ENCODE peak calls at places on chromosomes 7 and 10, in eight cellular contexts. One of them, this sample, is unnamed.

GRCh38 chr10:43667317-43667731 is 18.6 kb upstream of the ZNF32 start:
- DNase-seq in spleen: no peak
- DNase-seq in HepG2: no peak
- DNase-seq in A549: peak
- DNase-seq in IMR-90: peak
- DNase-seq in body of pancreas: peak
- DNase-seq in ovary: no peak
- DNase-seq in suprapubic skin: no peak
- DNase-seq in this sample: peak

GRCh38 chr7:116218051-116218645 is 7.8 kb downstream of the TES start:
- DNase-seq in spleen: no peak
- DNase-seq in IMR-90: peak
- DNase-seq in ovary: no peak
- DNase-seq in A549: peak
- DNase-seq in HepG2: no peak
- DNase-seq in body of pancreas: peak
- DNase-seq in suprapubic skin: no peak
- DNase-seq in this sample: no peak

GRCh38 chr7:45646207-45646821 is 72.1 kb downstream of the ADCY1 start:
- DNase-seq in A549: no peak
- DNase-seq in HepG2: no peak
- DNase-seq in suprapubic skin: peak
- DNase-seq in ovary: no peak
- DNase-seq in IMR-90: no peak
- DNase-seq in body of pancreas: no peak
- DNase-seq in spleen: no peak
- DNase-seq in this sample: peak

GRCh38 chr7:92872701-92873100 is 36.3 kb upstream of the CDK6 start:
- DNase-seq in IMR-90: peak
- DNase-seq in body of pancreas: no peak
- DNase-seq in HepG2: no peak
- DNase-seq in ovary: no peak
- DNase-seq in spleen: no peak
- DNase-seq in A549: no peak
- DNase-seq in suprapubic skin: no peak
- DNase-seq in this sample: no peak

GRCh38 chr10:5927306-5927705 is 37.3 kb downstream of the FBH1 start:
- DNase-seq in suprapubic skin: no peak
- DNase-seq in HepG2: no peak
- DNase-seq in IMR-90: peak
- DNase-seq in ovary: no peak
- DNase-seq in body of pancreas: no peak
- DNase-seq in A549: no peak
- DNase-seq in spleen: no peak
- DNase-seq in this sample: no peak

GRCh38 chr10:6083523-6084475 is 5.0 kb upstream of the RBM17 start:
- DNase-seq in ovary: no peak
- DNase-seq in IMR-90: peak
- DNase-seq in spleen: no peak
- DNase-seq in suprapubic skin: no peak
- DNase-seq in HepG2: no peak
- DNase-seq in body of pancreas: no peak
- DNase-seq in A549: no peak
- DNase-seq in this sample: no peak

GRCh38 chr7:95469850-95470249 is 15.9 kb upstream of the ASB4 start:
- DNase-seq in HepG2: peak
- DNase-seq in suprapubic skin: no peak
- DNase-seq in IMR-90: no peak
- DNase-seq in ovary: no peak
- DNase-seq in A549: peak
- DNase-seq in body of pancreas: no peak
- DNase-seq in spleen: no peak
- DNase-seq in this sample: no peak

GRCh38 chr7:110595694-110596093 is 495.2 kb upstream of the LRRN3 start:
- DNase-seq in A549: peak
- DNase-seq in ovary: no peak
- DNase-seq in IMR-90: no peak
- DNase-seq in body of pancreas: no peak
- DNase-seq in HepG2: no peak
- DNase-seq in spleen: no peak
- DNase-seq in suprapubic skin: no peak
- DNase-seq in this sample: no peak

GRCh38 chr7:158811461-158811860 is 17.8 kb downstream of the ESYT2 start:
- DNase-seq in IMR-90: peak
- DNase-seq in body of pancreas: peak
- DNase-seq in HepG2: no peak
- DNase-seq in suprapubic skin: no peak
- DNase-seq in ovary: no peak
- DNase-seq in spleen: no peak
- DNase-seq in A549: peak
- DNase-seq in this sample: no peak

GRCh38 chr7:155020996-155021395 is 18.1 kb upstream of the PAXIP1 start:
- DNase-seq in HepG2: no peak
- DNase-seq in spleen: no peak
- DNase-seq in suprapubic skin: no peak
- DNase-seq in IMR-90: no peak
- DNase-seq in ovary: no peak
- DNase-seq in body of pancreas: no peak
- DNase-seq in A549: no peak
- DNase-seq in this sample: no peak

GRCh38 chr10:43816351-43817321 is 168.0 kb upstream of the ZNF32 start:
- DNase-seq in body of pancreas: peak
- DNase-seq in A549: no peak
- DNase-seq in suprapubic skin: no peak
- DNase-seq in IMR-90: peak
- DNase-seq in spleen: peak
- DNase-seq in HepG2: no peak
- DNase-seq in ovary: no peak
- DNase-seq in this sample: peak

GRCh38 chr7:505171-505570 is 14.5 kb downstream of the PDGFA start:
- DNase-seq in suprapubic skin: no peak
- DNase-seq in ovary: no peak
- DNase-seq in HepG2: no peak
- DNase-seq in body of pancreas: peak
- DNase-seq in A549: no peak
- DNase-seq in spleen: peak
- DNase-seq in IMR-90: no peak
- DNase-seq in this sample: peak

GRCh38 chr10:32795598-32796183 is 162.3 kb downstream of the ITGB1 start:
- DNase-seq in suprapubic skin: no peak
- DNase-seq in ovary: no peak
- DNase-seq in A549: peak
- DNase-seq in HepG2: peak
- DNase-seq in IMR-90: peak
- DNase-seq in spleen: no peak
- DNase-seq in body of pancreas: no peak
- DNase-seq in this sample: no peak

GRCh38 chr10:69703766-69704191 is 73.7 kb downstream of the FAM241B start:
- DNase-seq in suprapubic skin: no peak
- DNase-seq in spleen: no peak
- DNase-seq in A549: peak
- DNase-seq in body of pancreas: no peak
- DNase-seq in ovary: no peak
- DNase-seq in IMR-90: peak
- DNase-seq in HepG2: no peak
- DNase-seq in this sample: no peak

GRCh38 chr10:470339-471003 is 219.0 kb downstream of the DIP2C start:
- DNase-seq in IMR-90: no peak
- DNase-seq in ovary: no peak
- DNase-seq in body of pancreas: no peak
- DNase-seq in HepG2: no peak
- DNase-seq in A549: no peak
- DNase-seq in spleen: no peak
- DNase-seq in suprapubic skin: no peak
- DNase-seq in this sample: no peak

GRCh38 chr10:44458671-44459403 is 73.9 kb upstream of the CXCL12 start:
- DNase-seq in IMR-90: no peak
- DNase-seq in suprapubic skin: no peak
- DNase-seq in HepG2: no peak
- DNase-seq in ovary: peak
- DNase-seq in A549: no peak
- DNase-seq in body of pancreas: no peak
- DNase-seq in spleen: no peak
- DNase-seq in this sample: no peak

GRCh38 chr10:21978191-21978862 is 25.2 kb downstream of the DNAJC1 start:
- DNase-seq in body of pancreas: no peak
- DNase-seq in spleen: no peak
- DNase-seq in suprapubic skin: no peak
- DNase-seq in HepG2: no peak
- DNase-seq in IMR-90: peak
- DNase-seq in ovary: no peak
- DNase-seq in A549: no peak
- DNase-seq in this sample: no peak

GRCh38 chr7:39446546-39446945 is 119.7 kb upstream of the YAE1 start:
- DNase-seq in HepG2: no peak
- DNase-seq in body of pancreas: no peak
- DNase-seq in ovary: no peak
- DNase-seq in suprapubic skin: no peak
- DNase-seq in spleen: no peak
- DNase-seq in IMR-90: no peak
- DNase-seq in A549: no peak
- DNase-seq in this sample: no peak

GRCh38 chr10:116398224-116398623 is 29.4 kb upstream of the PNLIPRP3 start:
- DNase-seq in HepG2: no peak
- DNase-seq in ovary: no peak
- DNase-seq in body of pancreas: no peak
- DNase-seq in A549: no peak
- DNase-seq in IMR-90: no peak
- DNase-seq in spleen: no peak
- DNase-seq in suprapubic skin: no peak
- DNase-seq in this sample: no peak

GRCh38 chr7:105985250-105985649 is 22.2 kb downstream of the CDHR3 start:
- DNase-seq in IMR-90: no peak
- DNase-seq in suprapubic skin: no peak
- DNase-seq in spleen: no peak
- DNase-seq in ovary: no peak
- DNase-seq in body of pancreas: no peak
- DNase-seq in A549: no peak
- DNase-seq in HepG2: no peak
- DNase-seq in this sample: no peak

GRCh38 chr7:77797734-77798393 is 370 bp downstream of the TMEM60 start:
- DNase-seq in suprapubic skin: no peak
- DNase-seq in IMR-90: peak
- DNase-seq in HepG2: no peak
- DNase-seq in body of pancreas: no peak
- DNase-seq in ovary: no peak
- DNase-seq in A549: no peak
- DNase-seq in spleen: no peak
- DNase-seq in this sample: peak
- TF ChIP-seq POLR2A in suprapubic skin: no peak
- TF ChIP-seq POLR2A in IMR-90: no peak
- TF ChIP-seq POLR2A in HepG2: no peak
- TF ChIP-seq POLR2A in body of pancreas: no peak
- TF ChIP-seq POLR2A in ovary: peak
- TF ChIP-seq POLR2A in A549: peak
- TF ChIP-seq POLR2A in spleen: no peak
- TF ChIP-seq POLR2A in this sample: peak

GRCh38 chr10:49752584-49752983 is 9.5 kb downstream of the OGDHL start:
- DNase-seq in A549: no peak
- DNase-seq in suprapubic skin: no peak
- DNase-seq in body of pancreas: no peak
- DNase-seq in ovary: no peak
- DNase-seq in IMR-90: no peak
- DNase-seq in HepG2: no peak
- DNase-seq in spleen: peak
- DNase-seq in this sample: no peak
- TF ChIP-seq CTCF in A549: no peak
- TF ChIP-seq CTCF in suprapubic skin: no peak
- TF ChIP-seq CTCF in body of pancreas: no peak
- TF ChIP-seq CTCF in ovary: no peak
- TF ChIP-seq CTCF in IMR-90: no peak
- TF ChIP-seq CTCF in HepG2: no peak
- TF ChIP-seq CTCF in spleen: no peak
- TF ChIP-seq CTCF in this sample: no peak

DNA sequence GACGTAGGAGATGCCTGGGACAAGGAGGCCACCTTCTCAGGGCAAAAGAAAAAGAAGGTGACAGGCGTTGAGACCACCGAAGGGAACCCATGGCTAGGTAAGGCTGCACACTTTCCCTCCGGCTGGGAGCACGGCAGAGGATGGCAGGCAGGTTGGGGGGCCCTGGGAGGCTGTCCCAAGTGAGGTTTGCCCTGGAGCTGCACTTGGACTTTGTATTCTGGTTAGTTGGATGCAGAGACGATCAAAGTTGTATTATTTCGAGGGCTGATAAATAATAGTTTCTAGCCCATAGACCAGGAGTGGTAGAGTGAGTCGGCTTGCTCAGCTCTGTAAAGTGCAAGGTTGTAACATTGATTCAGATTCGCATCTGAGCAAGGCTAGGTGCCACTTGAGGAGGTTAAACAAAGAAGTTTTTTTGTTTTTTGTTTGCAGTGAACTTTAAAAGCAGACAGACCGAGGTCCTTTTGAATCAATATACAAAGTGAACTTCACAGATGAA is 608 bp downstream of the ENTPD7 start:
- DNase-seq in A549: no peak
- DNase-seq in body of pancreas: no peak
- DNase-seq in IMR-90: no peak
- DNase-seq in ovary: no peak
- DNase-seq in spleen: peak
- DNase-seq in suprapubic skin: no peak
- DNase-seq in HepG2: no peak
- DNase-seq in this sample: no peak
- H3K27ac ChIP-seq in A549: peak
- H3K27ac ChIP-seq in body of pancreas: peak
- H3K27ac ChIP-seq in IMR-90: peak
- H3K27ac ChIP-seq in ovary: no peak
- H3K27ac ChIP-seq in spleen: peak
- H3K27ac ChIP-seq in suprapubic skin: peak
- H3K27ac ChIP-seq in HepG2: peak
- H3K27ac ChIP-seq in this sample: peak

DNA sequence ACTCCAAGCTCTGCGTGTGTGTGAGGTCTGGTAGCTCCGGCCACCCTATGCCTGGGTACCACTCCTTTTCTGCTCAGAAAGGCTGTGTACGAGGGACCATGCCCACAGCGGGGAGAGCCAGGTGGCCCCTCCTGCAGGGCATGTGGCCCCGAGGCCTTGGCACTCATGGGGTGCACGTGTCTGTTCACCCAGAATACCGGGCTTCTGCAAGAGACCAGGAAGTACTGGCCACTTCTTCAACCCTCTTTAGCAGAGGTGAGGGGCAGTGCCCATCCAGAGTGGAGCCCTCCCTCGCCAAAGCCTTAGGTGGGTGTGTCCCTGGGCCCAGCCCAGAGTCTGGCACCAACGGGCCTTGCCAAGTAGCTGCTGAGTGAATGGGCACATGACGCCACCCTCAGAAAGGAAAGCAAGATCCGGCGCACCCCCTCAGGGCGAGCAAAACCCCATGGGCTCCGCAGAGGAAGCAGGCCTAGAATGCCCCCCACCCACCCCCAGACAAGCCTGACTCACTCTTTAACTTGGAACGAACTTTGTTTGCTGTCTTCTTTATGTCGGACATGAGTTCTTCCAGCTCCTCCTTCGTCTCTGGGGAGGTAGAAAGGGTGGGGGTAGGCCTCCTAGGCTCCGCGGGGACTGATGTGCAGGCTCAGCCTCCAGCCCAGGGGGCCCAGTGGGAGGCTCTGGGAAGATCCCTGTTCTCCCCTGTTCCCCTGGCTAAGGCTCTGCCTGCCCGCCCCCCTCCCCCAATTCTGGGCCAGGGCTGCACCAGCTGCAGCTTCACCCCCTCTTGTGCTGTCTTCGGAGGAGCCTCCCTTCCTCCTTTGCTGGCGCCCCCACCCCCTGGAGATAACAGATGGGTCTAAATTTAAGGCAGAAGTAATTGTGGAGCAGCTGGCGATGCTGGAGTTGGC is 14.6 kb downstream of the STX1A start:
- DNase-seq in ovary: no peak
- DNase-seq in body of pancreas: no peak
- DNase-seq in IMR-90: peak
- DNase-seq in spleen: no peak
- DNase-seq in HepG2: no peak
- DNase-seq in A549: peak
- DNase-seq in suprapubic skin: no peak
- DNase-seq in this sample: no peak
- TF ChIP-seq POLR2A in ovary: no peak
- TF ChIP-seq POLR2A in body of pancreas: no peak
- TF ChIP-seq POLR2A in IMR-90: no peak
- TF ChIP-seq POLR2A in spleen: no peak
- TF ChIP-seq POLR2A in HepG2: no peak
- TF ChIP-seq POLR2A in A549: peak
- TF ChIP-seq POLR2A in suprapubic skin: no peak
- TF ChIP-seq POLR2A in this sample: no peak